ENCODE peak calls at places on chromosomes 1 and 21, in four cellular contexts. One of them, this sample, is unnamed.
A peak's percentile ranks its signal among the peaks of the same experiment; 100 is the strongest.

GRCh38 chr1:8121261-8122159 is 95.4 kb upstream of the ERRFI1 start:
- DNase-seq in H9: peak; percentile 46
- DNase-seq in IMR-90: peak; percentile 94
- DNase-seq in trophoblast cell: no peak
- DNase-seq in this sample: peak; percentile 100

GRCh38 chr1:165851034-165851658 is 23.7 kb downstream of the UCK2 start:
- DNase-seq in H9: no peak
- DNase-seq in trophoblast cell: peak; percentile 63
- DNase-seq in IMR-90: peak; percentile 40
- DNase-seq in this sample: peak; percentile 41

GRCh38 chr1:104702731-104703130 is 953.0 kb downstream of the AMY1C start:
- DNase-seq in trophoblast cell: no peak
- DNase-seq in IMR-90: no peak
- DNase-seq in H9: no peak
- DNase-seq in this sample: no peak

GRCh38 chr1:200409203-200409760 is 554 bp downstream of the ZNF281 start:
- DNase-seq in H9: peak; percentile 46
- DNase-seq in IMR-90: peak; percentile 33
- DNase-seq in trophoblast cell: no peak
- DNase-seq in this sample: peak; percentile 57

GRCh38 chr1:32963746-32964460 is 706 bp downstream of the RNF19B start:
- DNase-seq in H9: peak; percentile 78
- DNase-seq in trophoblast cell: peak; percentile 87
- DNase-seq in IMR-90: peak; percentile 33
- DNase-seq in this sample: peak; percentile 62

GRCh38 chr1:8889925-8890785 is 11.7 kb upstream of the ENO1 start:
- DNase-seq in IMR-90: peak; percentile 89
- DNase-seq in H9: no peak
- DNase-seq in trophoblast cell: no peak
- DNase-seq in this sample: peak; percentile 45

GRCh38 chr1:63615809-63616420 is 22.7 kb downstream of the PGM1 start:
- DNase-seq in trophoblast cell: peak; percentile 72
- DNase-seq in H9: peak; percentile 57
- DNase-seq in IMR-90: peak; percentile 75
- DNase-seq in this sample: peak; percentile 78

GRCh38 chr1:2583331-2583791 is 3.2 kb upstream of the PRXL2B start:
- DNase-seq in IMR-90: no peak
- DNase-seq in trophoblast cell: no peak
- DNase-seq in H9: no peak
- DNase-seq in this sample: no peak

GRCh38 chr1:199616947-199617346 is 410.6 kb upstream of the NR5A2 start:
- DNase-seq in trophoblast cell: no peak
- DNase-seq in IMR-90: no peak
- DNase-seq in H9: no peak
- DNase-seq in this sample: no peak

GRCh38 chr1:7912743-7913557 is 27.7 kb downstream of the TNFRSF9 start:
- DNase-seq in H9: peak; percentile 61
- DNase-seq in IMR-90: no peak
- DNase-seq in trophoblast cell: peak; percentile 16
- DNase-seq in this sample: no peak

GRCh38 chr1:12001996-12002493 is 17.3 kb upstream of the MIIP start:
- DNase-seq in IMR-90: no peak
- DNase-seq in trophoblast cell: peak; percentile 96
- DNase-seq in H9: no peak
- DNase-seq in this sample: no peak

GRCh38 chr1:10459185-10459584 is 9.4 kb downstream of the CORT start:
- DNase-seq in IMR-90: peak; percentile 80
- DNase-seq in H9: no peak
- DNase-seq in trophoblast cell: no peak
- DNase-seq in this sample: peak; percentile 83

GRCh38 chr1:119605686-119606085 is 42.4 kb downstream of the ZNF697 start:
- DNase-seq in trophoblast cell: no peak
- DNase-seq in H9: no peak
- DNase-seq in IMR-90: no peak
- DNase-seq in this sample: no peak

GRCh38 chr1:12457771-12458170 is 160.2 kb downstream of the DHRS3 start:
- DNase-seq in H9: no peak
- DNase-seq in IMR-90: no peak
- DNase-seq in trophoblast cell: no peak
- DNase-seq in this sample: no peak

GRCh38 chr1:36204347-36204909 is 19.8 kb upstream of the THRAP3 start:
- DNase-seq in trophoblast cell: no peak
- DNase-seq in IMR-90: no peak
- DNase-seq in H9: no peak
- DNase-seq in this sample: no peak

GRCh38 chr21:44265734-44266270 is 4.1 kb upstream of the DNMT3L start:
- DNase-seq in trophoblast cell: no peak
- DNase-seq in H9: no peak
- DNase-seq in IMR-90: no peak
- DNase-seq in this sample: no peak

DNA sequence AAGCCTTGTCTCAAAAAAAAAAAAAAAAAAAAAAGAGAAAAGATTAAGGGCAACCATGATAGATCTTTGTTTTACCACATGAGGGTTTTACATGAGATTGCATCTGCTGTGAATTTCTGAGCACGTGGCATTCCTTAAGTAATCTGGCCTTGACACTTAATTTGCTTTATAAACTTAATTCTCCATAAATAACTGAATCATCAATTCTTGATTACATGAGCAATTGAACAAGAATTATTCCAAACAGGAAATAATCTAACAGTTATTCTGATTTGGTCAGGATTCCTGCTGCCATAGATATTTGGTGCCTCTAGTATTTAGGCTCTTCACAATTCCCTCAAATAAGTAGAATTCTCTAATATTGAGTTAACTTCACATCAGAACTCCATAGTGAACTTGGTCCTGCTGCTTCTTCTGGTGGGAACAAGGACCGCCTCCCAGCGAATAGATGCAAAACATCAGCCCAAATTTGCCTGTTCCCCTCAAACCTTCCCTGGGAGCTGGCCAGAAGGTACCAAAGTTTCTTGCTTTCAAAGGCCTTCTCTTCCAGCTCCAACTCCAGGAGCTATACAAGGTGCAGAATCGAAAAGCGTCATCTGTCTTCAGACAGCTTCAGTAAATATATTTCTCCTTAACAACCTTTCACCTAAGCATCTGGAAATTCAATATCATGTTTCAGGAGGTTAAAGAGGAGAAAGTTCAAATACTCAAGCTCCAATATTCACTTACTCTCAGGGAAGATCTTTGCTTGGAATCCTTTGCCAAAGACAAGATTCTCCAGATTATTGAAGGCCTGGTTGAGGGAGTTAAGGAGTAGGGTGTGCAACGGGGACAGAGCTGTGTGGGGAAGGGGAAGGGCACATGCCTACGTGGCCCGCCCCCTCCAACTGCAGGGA is 1.0 kb downstream of the KRTCAP2 start:
- DNase-seq in IMR-90: no peak
- DNase-seq in trophoblast cell: no peak
- DNase-seq in H9: no peak
- DNase-seq in this sample: no peak
- H2BK120ac ChIP-seq in IMR-90: peak overlapping the region; percentile 37
- H2BK120ac ChIP-seq in trophoblast cell: peak overlapping the region; percentile 20
- H2BK120ac ChIP-seq in H9: no peak overlapping the region
- H2BK120ac ChIP-seq in this sample: no peak overlapping the region

GRCh38 chr1:17539202-17539525 is 334 bp upstream of the ARHGEF10L start:
- DNase-seq in trophoblast cell: no peak
- DNase-seq in H9: no peak
- DNase-seq in IMR-90: no peak
- DNase-seq in this sample: no peak
- H2BK120ac ChIP-seq in trophoblast cell: peak overlapping the region; percentile 89
- H2BK120ac ChIP-seq in H9: no peak overlapping the region
- H2BK120ac ChIP-seq in IMR-90: no peak overlapping the region
- H2BK120ac ChIP-seq in this sample: peak overlapping the region; percentile 86

GRCh38 chr1:94117250-94117851 is 3.6 kb downstream of the ABCA4 start:
- DNase-seq in trophoblast cell: peak; percentile 45
- DNase-seq in H9: no peak
- DNase-seq in IMR-90: no peak
- DNase-seq in this sample: no peak
- H2BK120ac ChIP-seq in trophoblast cell: peak overlapping the region; percentile 100
- H2BK120ac ChIP-seq in H9: no peak overlapping the region
- H2BK120ac ChIP-seq in IMR-90: no peak overlapping the region
- H2BK120ac ChIP-seq in this sample: no peak overlapping the region

DNA sequence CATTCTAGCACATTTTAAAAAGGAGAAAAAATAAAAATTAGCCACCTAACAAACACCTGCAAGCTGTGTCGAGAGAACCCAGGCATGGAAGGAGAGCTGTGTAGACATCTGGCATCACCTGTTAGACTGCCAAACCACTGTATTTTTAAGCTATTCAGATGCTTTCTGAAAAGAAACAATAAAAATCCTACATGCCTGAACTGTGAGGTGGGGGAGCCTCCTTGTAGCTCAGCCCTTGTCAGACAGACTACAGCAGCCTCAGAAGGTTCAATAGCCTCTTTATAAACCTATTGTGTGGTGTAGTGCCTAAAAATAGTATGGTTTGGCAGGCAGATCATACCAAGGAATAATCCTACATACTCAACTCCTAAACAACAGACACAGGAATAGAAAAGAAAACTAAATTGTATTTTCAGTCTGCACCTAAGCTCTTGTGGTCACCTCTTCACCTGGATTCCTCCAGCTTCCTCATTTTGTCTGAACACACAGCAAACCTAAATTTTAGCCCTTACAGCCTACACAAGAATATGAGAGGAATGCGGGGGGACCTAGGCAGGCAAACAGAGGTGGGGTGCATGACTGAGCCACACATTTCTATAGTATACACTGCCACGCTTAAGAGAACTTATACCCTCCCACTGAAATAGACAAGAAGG is 67.0 kb downstream of the SIPA1L2 start:
- DNase-seq in trophoblast cell: no peak
- DNase-seq in H9: no peak
- DNase-seq in IMR-90: no peak
- DNase-seq in this sample: no peak
- H2BK120ac ChIP-seq in trophoblast cell: no peak overlapping the region
- H2BK120ac ChIP-seq in H9: no peak overlapping the region
- H2BK120ac ChIP-seq in IMR-90: no peak overlapping the region
- H2BK120ac ChIP-seq in this sample: no peak overlapping the region